ENCODE peak calls at places on chromosomes 5 and 9, in ten cellular contexts. One of them, this sample, is unnamed.

GRCh38 chr9:14993061-14993800 is 83.0 kb upstream of the FREM1 start:
- DNase-seq in NCI-H460: peak; percentile 2
- DNase-seq in T-helper 2 cell: peak; percentile 12
- DNase-seq in stimulated activated CD4-positive, alpha-beta T cell treated with anti-CD3 and anti-CD28 coated beads, Interleukin-2, amount 100 ng/mL, for 48 hours: peak; percentile 53
- DNase-seq in AG10803: peak; percentile 84
- DNase-seq in CD4-positive, CD25-positive, alpha-beta regulatory T cell: peak; percentile 21
- DNase-seq in lung microvascular endothelial cell: peak; percentile 59
- DNase-seq in GM12891: no peak
- DNase-seq in NCI-H1105 treated with DMSO at 0.1 percent for 48 hours: peak; percentile 98
- DNase-seq in HCEC 1CT: no peak
- DNase-seq in this sample: no peak

GRCh38 chr5:27568811-27569210 is 530.4 kb upstream of the CDH9 start:
- DNase-seq in NCI-H460: no peak
- DNase-seq in T-helper 2 cell: no peak
- DNase-seq in stimulated activated CD4-positive, alpha-beta T cell treated with anti-CD3 and anti-CD28 coated beads, Interleukin-2, amount 100 ng/mL, for 48 hours: no peak
- DNase-seq in AG10803: no peak
- DNase-seq in CD4-positive, CD25-positive, alpha-beta regulatory T cell: no peak
- DNase-seq in lung microvascular endothelial cell: no peak
- DNase-seq in GM12891: no peak
- DNase-seq in NCI-H1105 treated with DMSO at 0.1 percent for 48 hours: no peak
- DNase-seq in HCEC 1CT: peak; percentile 23
- DNase-seq in this sample: no peak

GRCh38 chr9:104075801-104076753 is 18.0 kb upstream of the SMC2 start:
- DNase-seq in NCI-H460: no peak
- DNase-seq in T-helper 2 cell: no peak
- DNase-seq in stimulated activated CD4-positive, alpha-beta T cell treated with anti-CD3 and anti-CD28 coated beads, Interleukin-2, amount 100 ng/mL, for 48 hours: no peak
- DNase-seq in AG10803: peak; percentile 66
- DNase-seq in CD4-positive, CD25-positive, alpha-beta regulatory T cell: no peak
- DNase-seq in lung microvascular endothelial cell: no peak
- DNase-seq in GM12891: no peak
- DNase-seq in NCI-H1105 treated with DMSO at 0.1 percent for 48 hours: no peak
- DNase-seq in HCEC 1CT: peak; percentile 80
- DNase-seq in this sample: peak; percentile 20

GRCh38 chr5:173789031-173789920 is 98.9 kb upstream of the CPEB4 start:
- DNase-seq in NCI-H460: no peak
- DNase-seq in T-helper 2 cell: no peak
- DNase-seq in stimulated activated CD4-positive, alpha-beta T cell treated with anti-CD3 and anti-CD28 coated beads, Interleukin-2, amount 100 ng/mL, for 48 hours: peak; percentile 7
- DNase-seq in AG10803: peak; percentile 74
- DNase-seq in CD4-positive, CD25-positive, alpha-beta regulatory T cell: no peak
- DNase-seq in lung microvascular endothelial cell: no peak
- DNase-seq in GM12891: no peak
- DNase-seq in NCI-H1105 treated with DMSO at 0.1 percent for 48 hours: no peak
- DNase-seq in HCEC 1CT: peak; percentile 88
- DNase-seq in this sample: peak; percentile 90

GRCh38 chr9:14887149-14887548 is 23.1 kb downstream of the FREM1 start:
- DNase-seq in NCI-H460: no peak
- DNase-seq in T-helper 2 cell: no peak
- DNase-seq in stimulated activated CD4-positive, alpha-beta T cell treated with anti-CD3 and anti-CD28 coated beads, Interleukin-2, amount 100 ng/mL, for 48 hours: no peak
- DNase-seq in AG10803: no peak
- DNase-seq in CD4-positive, CD25-positive, alpha-beta regulatory T cell: no peak
- DNase-seq in lung microvascular endothelial cell: no peak
- DNase-seq in GM12891: no peak
- DNase-seq in NCI-H1105 treated with DMSO at 0.1 percent for 48 hours: no peak
- DNase-seq in HCEC 1CT: no peak
- DNase-seq in this sample: no peak

GRCh38 chr5:81878333-81878732 is 93.5 kb upstream of the ATG10 start:
- DNase-seq in NCI-H460: no peak
- DNase-seq in T-helper 2 cell: no peak
- DNase-seq in stimulated activated CD4-positive, alpha-beta T cell treated with anti-CD3 and anti-CD28 coated beads, Interleukin-2, amount 100 ng/mL, for 48 hours: no peak
- DNase-seq in AG10803: no peak
- DNase-seq in CD4-positive, CD25-positive, alpha-beta regulatory T cell: no peak
- DNase-seq in lung microvascular endothelial cell: no peak
- DNase-seq in GM12891: no peak
- DNase-seq in NCI-H1105 treated with DMSO at 0.1 percent for 48 hours: no peak
- DNase-seq in HCEC 1CT: no peak
- DNase-seq in this sample: peak; percentile 48

GRCh38 chr5:35478856-35479682 is 138.6 kb upstream of the SPEF2 start:
- DNase-seq in NCI-H460: peak; percentile 17
- DNase-seq in T-helper 2 cell: no peak
- DNase-seq in stimulated activated CD4-positive, alpha-beta T cell treated with anti-CD3 and anti-CD28 coated beads, Interleukin-2, amount 100 ng/mL, for 48 hours: no peak
- DNase-seq in AG10803: peak; percentile 52
- DNase-seq in CD4-positive, CD25-positive, alpha-beta regulatory T cell: peak; percentile 22
- DNase-seq in lung microvascular endothelial cell: peak; percentile 12
- DNase-seq in GM12891: no peak
- DNase-seq in NCI-H1105 treated with DMSO at 0.1 percent for 48 hours: no peak
- DNase-seq in HCEC 1CT: peak; percentile 69
- DNase-seq in this sample: peak; percentile 61

GRCh38 chr5:100496296-100496695 is 38.9 kb upstream of the FAM174A start:
- DNase-seq in NCI-H460: no peak
- DNase-seq in T-helper 2 cell: no peak
- DNase-seq in stimulated activated CD4-positive, alpha-beta T cell treated with anti-CD3 and anti-CD28 coated beads, Interleukin-2, amount 100 ng/mL, for 48 hours: no peak
- DNase-seq in AG10803: no peak
- DNase-seq in CD4-positive, CD25-positive, alpha-beta regulatory T cell: no peak
- DNase-seq in lung microvascular endothelial cell: no peak
- DNase-seq in GM12891: no peak
- DNase-seq in NCI-H1105 treated with DMSO at 0.1 percent for 48 hours: no peak
- DNase-seq in HCEC 1CT: no peak
- DNase-seq in this sample: no peak

GRCh38 chr9:89759563-89759962 is 154.8 kb downstream of the GADD45G start:
- DNase-seq in NCI-H460: no peak
- DNase-seq in T-helper 2 cell: no peak
- DNase-seq in stimulated activated CD4-positive, alpha-beta T cell treated with anti-CD3 and anti-CD28 coated beads, Interleukin-2, amount 100 ng/mL, for 48 hours: no peak
- DNase-seq in AG10803: no peak
- DNase-seq in CD4-positive, CD25-positive, alpha-beta regulatory T cell: no peak
- DNase-seq in lung microvascular endothelial cell: no peak
- DNase-seq in GM12891: no peak
- DNase-seq in NCI-H1105 treated with DMSO at 0.1 percent for 48 hours: peak; percentile 80
- DNase-seq in HCEC 1CT: no peak
- DNase-seq in this sample: no peak

GRCh38 chr5:132687995-132688394 is 14.2 kb downstream of the IL4 start:
- DNase-seq in NCI-H460: no peak
- DNase-seq in T-helper 2 cell: no peak
- DNase-seq in stimulated activated CD4-positive, alpha-beta T cell treated with anti-CD3 and anti-CD28 coated beads, Interleukin-2, amount 100 ng/mL, for 48 hours: no peak
- DNase-seq in AG10803: no peak
- DNase-seq in CD4-positive, CD25-positive, alpha-beta regulatory T cell: peak; percentile 24
- DNase-seq in lung microvascular endothelial cell: no peak
- DNase-seq in GM12891: no peak
- DNase-seq in NCI-H1105 treated with DMSO at 0.1 percent for 48 hours: no peak
- DNase-seq in HCEC 1CT: no peak
- DNase-seq in this sample: no peak

GRCh38 chr9:99647617-99648016 is 174.1 kb upstream of the NR4A3 start:
- DNase-seq in NCI-H460: no peak
- DNase-seq in T-helper 2 cell: no peak
- DNase-seq in stimulated activated CD4-positive, alpha-beta T cell treated with anti-CD3 and anti-CD28 coated beads, Interleukin-2, amount 100 ng/mL, for 48 hours: no peak
- DNase-seq in AG10803: no peak
- DNase-seq in CD4-positive, CD25-positive, alpha-beta regulatory T cell: no peak
- DNase-seq in lung microvascular endothelial cell: no peak
- DNase-seq in GM12891: no peak
- DNase-seq in NCI-H1105 treated with DMSO at 0.1 percent for 48 hours: no peak
- DNase-seq in HCEC 1CT: no peak
- DNase-seq in this sample: no peak

GRCh38 chr9:91243029-91243428 is 118.7 kb downstream of the AUH start:
- DNase-seq in NCI-H460: no peak
- DNase-seq in T-helper 2 cell: no peak
- DNase-seq in stimulated activated CD4-positive, alpha-beta T cell treated with anti-CD3 and anti-CD28 coated beads, Interleukin-2, amount 100 ng/mL, for 48 hours: no peak
- DNase-seq in AG10803: no peak
- DNase-seq in CD4-positive, CD25-positive, alpha-beta regulatory T cell: no peak
- DNase-seq in lung microvascular endothelial cell: no peak
- DNase-seq in GM12891: no peak
- DNase-seq in NCI-H1105 treated with DMSO at 0.1 percent for 48 hours: no peak
- DNase-seq in HCEC 1CT: no peak
- DNase-seq in this sample: no peak